ENCODE peak calls at places on chromosomes 1 and 21, in seven cellular contexts. J is stimulated activated CD8-positive, alpha-beta memory T cell treated with anti-CD3 and anti-CD28 coated beads, Interleukin-4, amount 100 ng/mL, for 1 hour; W is foreskin melanocyte; B is activated T-helper 1 cell treated with anti-CD3 and anti-CD28 coated beads, Interleukin-2, amount 50 U/mL, for 16 hours; M is RPMI8226; V is non-pigmented ciliary epithelial cell; O is activated naive CD4-positive, alpha-beta T cell treated with anti-CD3 and anti-CD28 coated beads, Interleukin-2, amount 10 ng/mL, durations not matched to agents 7 days and 5 days. R is an unnamed sample.

GRCh38 chr21:36887983-36888382 is 78.5 kb downstream of the HLCS start:
- DNase-seq in J (no peak), W (no peak), B (no peak), M (no peak), V (no peak), O (no peak), R (no peak)

GRCh38 chr1:84862810-84863251 is 30.2 kb downstream of the LPAR3 start:
- DNase-seq in J (no peak), W (no peak), B (peak; percentile 18), M (no peak), V (no peak), O (peak; percentile 77), R (no peak)

GRCh38 chr1:230316864-230317745 is 109.0 kb downstream of the PGBD5 start:
- DNase-seq in J (no peak), W (no peak), B (no peak), M (no peak), V (no peak), O (no peak), R (no peak)

GRCh38 chr1:113088972-113089371 is 16.0 kb downstream of the LRIG2 start:
- DNase-seq in J (no peak), W (no peak), B (no peak), M (no peak), V (no peak), O (no peak), R (no peak)

GRCh38 chr1:221693087-221693486 is 48.8 kb downstream of the DUSP10 start:
- DNase-seq in J (no peak), W (no peak), B (no peak), M (peak; percentile 16), V (no peak), O (no peak), R (no peak)

GRCh38 chr1:11150326-11150725 is 38.8 kb upstream of the ANGPTL7 start:
- DNase-seq in J (no peak), W (no peak), B (no peak), M (no peak), V (no peak), O (no peak), R (no peak)

GRCh38 chr1:157181258-157181657 is 43.1 kb upstream of the ETV3 start:
- DNase-seq in J (no peak), W (no peak), B (no peak), M (peak; percentile 83), V (no peak), O (no peak), R (no peak)

GRCh38 chr1:154352581-154353459 is 27.5 kb downstream of the ATP8B2 start:
- DNase-seq in J (no peak), W (peak; percentile 28), B (no peak), M (peak; percentile 61), V (no peak), O (peak; percentile 70), R (peak; percentile 43)

GRCh38 chr21:28069446-28069845 is 923.2 kb downstream of the LTN1 start:
- DNase-seq in J (no peak), W (peak; percentile 79), B (no peak), M (no peak), V (peak; percentile 70), O (no peak), R (peak; percentile 77)

GRCh38 chr1:8238141-8239038 is 79.5 kb upstream of the SLC45A1 start:
- DNase-seq in J (no peak), W (no peak), B (no peak), M (no peak), V (peak; percentile 95), O (no peak), R (no peak)

GRCh38 chr21:41929248-41929647 is 24.6 kb downstream of the C2CD2 start:
- DNase-seq in J (no peak), W (no peak), B (no peak), M (peak; percentile 14), V (no peak), O (no peak), R (no peak)

GRCh38 chr1:22808846-22809501 is 98.3 kb downstream of the EPHB2 start:
- DNase-seq in J (no peak), W (peak; percentile 60), B (no peak), M (no peak), V (no peak), O (no peak), R (no peak)

GRCh38 chr1:1875932-1876331 is 15.0 kb downstream of the GNB1 start:
- DNase-seq in J (no peak), W (no peak), B (no peak), M (no peak), V (no peak), O (no peak), R (no peak)

GRCh38 chr1:230641346-230641745 is 935 bp upstream of the COG2 start:
- DNase-seq in J (no peak), W (peak; percentile 24), B (no peak), M (no peak), V (no peak), O (no peak), R (no peak)